ENCODE peak calls at places on chromosomes 2 and 18, in seven cellular contexts. One of them, this sample, is unnamed.

GRCh38 chr2:240972636-240973521 is 25.5 kb upstream of the SNED1 start:
- DNase-seq in breast epithelium: peak
- DNase-seq in GM10248: no peak
- DNase-seq in RWPE1: peak
- DNase-seq in AG04450: no peak
- DNase-seq in psoas muscle: peak
- DNase-seq in neural crest cell: no peak
- DNase-seq in this sample: no peak

GRCh38 chr2:172995323-172996244 is 80.1 kb upstream of the MAP3K20 start:
- DNase-seq in breast epithelium: peak
- DNase-seq in GM10248: no peak
- DNase-seq in RWPE1: peak
- DNase-seq in AG04450: peak
- DNase-seq in psoas muscle: no peak
- DNase-seq in neural crest cell: no peak
- DNase-seq in this sample: no peak

GRCh38 chr2:85503611-85504433 is 35.1 kb upstream of the MAT2A start:
- DNase-seq in breast epithelium: no peak
- DNase-seq in GM10248: no peak
- DNase-seq in RWPE1: no peak
- DNase-seq in AG04450: no peak
- DNase-seq in psoas muscle: no peak
- DNase-seq in neural crest cell: no peak
- DNase-seq in this sample: no peak

GRCh38 chr2:241898681-241899270 is 29.2 kb downstream of the RTP5 start:
- DNase-seq in breast epithelium: no peak
- DNase-seq in GM10248: no peak
- DNase-seq in RWPE1: no peak
- DNase-seq in AG04450: no peak
- DNase-seq in psoas muscle: no peak
- DNase-seq in neural crest cell: no peak
- DNase-seq in this sample: no peak

GRCh38 chr2:159164457-159164894 is 122.0 kb downstream of the WDSUB1 start:
- DNase-seq in breast epithelium: no peak
- DNase-seq in GM10248: no peak
- DNase-seq in RWPE1: no peak
- DNase-seq in AG04450: no peak
- DNase-seq in psoas muscle: no peak
- DNase-seq in neural crest cell: no peak
- DNase-seq in this sample: no peak

GRCh38 chr2:221492606-221493005 is 79.5 kb downstream of the EPHA4 start:
- DNase-seq in breast epithelium: no peak
- DNase-seq in GM10248: no peak
- DNase-seq in RWPE1: no peak
- DNase-seq in AG04450: no peak
- DNase-seq in psoas muscle: no peak
- DNase-seq in neural crest cell: no peak
- DNase-seq in this sample: no peak

GRCh38 chr2:37232131-37232933 is 874 bp downstream of the NDUFAF7 start:
- DNase-seq in breast epithelium: no peak
- DNase-seq in GM10248: peak
- DNase-seq in RWPE1: peak
- DNase-seq in AG04450: no peak
- DNase-seq in psoas muscle: peak
- DNase-seq in neural crest cell: no peak
- DNase-seq in this sample: peak

GRCh38 chr2:108217211-108217610 is 22.6 kb upstream of the SULT1C3 start:
- DNase-seq in breast epithelium: no peak
- DNase-seq in GM10248: no peak
- DNase-seq in RWPE1: no peak
- DNase-seq in AG04450: no peak
- DNase-seq in psoas muscle: no peak
- DNase-seq in neural crest cell: no peak
- DNase-seq in this sample: no peak

GRCh38 chr2:237744613-237745249 is 53.8 kb upstream of the RBM44 start:
- DNase-seq in breast epithelium: peak
- DNase-seq in GM10248: peak
- DNase-seq in RWPE1: peak
- DNase-seq in AG04450: no peak
- DNase-seq in psoas muscle: peak
- DNase-seq in neural crest cell: peak
- DNase-seq in this sample: peak

GRCh38 chr18:42048150-42048549 is 93.1 kb downstream of the PIK3C3 start:
- DNase-seq in breast epithelium: no peak
- DNase-seq in GM10248: no peak
- DNase-seq in RWPE1: peak
- DNase-seq in AG04450: peak
- DNase-seq in psoas muscle: no peak
- DNase-seq in neural crest cell: no peak
- DNase-seq in this sample: no peak

GRCh38 chr2:231640229-231640628 is 47.6 kb downstream of the TEX44 start:
- DNase-seq in breast epithelium: no peak
- DNase-seq in GM10248: no peak
- DNase-seq in RWPE1: no peak
- DNase-seq in AG04450: no peak
- DNase-seq in psoas muscle: no peak
- DNase-seq in neural crest cell: no peak
- DNase-seq in this sample: no peak

GRCh38 chr2:207163053-207163814 is 2.5 kb downstream of the KLF7 start:
- DNase-seq in breast epithelium: peak
- DNase-seq in GM10248: no peak
- DNase-seq in RWPE1: peak
- DNase-seq in AG04450: peak
- DNase-seq in psoas muscle: no peak
- DNase-seq in neural crest cell: no peak
- DNase-seq in this sample: no peak

GRCh38 chr18:48788378-48788777 is 162.4 kb downstream of the SMAD7 start:
- DNase-seq in breast epithelium: no peak
- DNase-seq in GM10248: no peak
- DNase-seq in RWPE1: no peak
- DNase-seq in AG04450: no peak
- DNase-seq in psoas muscle: no peak
- DNase-seq in neural crest cell: no peak
- DNase-seq in this sample: no peak

GRCh38 chr2:41851554-41851953 is 196.3 kb upstream of the PKDCC start:
- DNase-seq in breast epithelium: no peak
- DNase-seq in GM10248: no peak
- DNase-seq in RWPE1: no peak
- DNase-seq in AG04450: no peak
- DNase-seq in psoas muscle: peak
- DNase-seq in neural crest cell: no peak
- DNase-seq in this sample: no peak

GRCh38 chr18:7980136-7980535 is 413.0 kb downstream of the PTPRM start:
- DNase-seq in breast epithelium: no peak
- DNase-seq in GM10248: no peak
- DNase-seq in RWPE1: no peak
- DNase-seq in AG04450: no peak
- DNase-seq in psoas muscle: no peak
- DNase-seq in neural crest cell: no peak
- DNase-seq in this sample: no peak

GRCh38 chr2:172178035-172178434 is 75.3 kb upstream of the DLX2 start:
- DNase-seq in breast epithelium: no peak
- DNase-seq in GM10248: no peak
- DNase-seq in RWPE1: peak
- DNase-seq in AG04450: no peak
- DNase-seq in psoas muscle: no peak
- DNase-seq in neural crest cell: no peak
- DNase-seq in this sample: no peak

GRCh38 chr2:31812051-31812798 is 198.6 kb downstream of the MEMO1 start:
- DNase-seq in breast epithelium: no peak
- DNase-seq in GM10248: peak
- DNase-seq in RWPE1: peak
- DNase-seq in AG04450: no peak
- DNase-seq in psoas muscle: no peak
- DNase-seq in neural crest cell: no peak
- DNase-seq in this sample: no peak

GRCh38 chr2:180694445-180695421 is 285.7 kb upstream of the UBE2E3 start:
- DNase-seq in breast epithelium: no peak
- DNase-seq in GM10248: no peak
- DNase-seq in RWPE1: no peak
- DNase-seq in AG04450: no peak
- DNase-seq in psoas muscle: no peak
- DNase-seq in neural crest cell: no peak
- DNase-seq in this sample: no peak

GRCh38 chr2:26644188-26644835 is 3.1 kb upstream of the CIB4 start:
- DNase-seq in breast epithelium: no peak
- DNase-seq in GM10248: no peak
- DNase-seq in RWPE1: no peak
- DNase-seq in AG04450: no peak
- DNase-seq in psoas muscle: no peak
- DNase-seq in neural crest cell: no peak
- DNase-seq in this sample: no peak

GRCh38 chr18:21439453-21439852 is 161.1 kb downstream of the ESCO1 start:
- DNase-seq in breast epithelium: no peak
- DNase-seq in GM10248: no peak
- DNase-seq in RWPE1: peak
- DNase-seq in AG04450: peak
- DNase-seq in psoas muscle: no peak
- DNase-seq in neural crest cell: no peak
- DNase-seq in this sample: no peak

GRCh38 chr2:134228493-134228903 is 25.4 kb upstream of the MGAT5 start:
- DNase-seq in breast epithelium: no peak
- DNase-seq in GM10248: no peak
- DNase-seq in RWPE1: no peak
- DNase-seq in AG04450: no peak
- DNase-seq in psoas muscle: no peak
- DNase-seq in neural crest cell: no peak
- DNase-seq in this sample: no peak

GRCh38 chr18:48660346-48661228 is 121.8 kb downstream of the CTIF start:
- DNase-seq in breast epithelium: no peak
- DNase-seq in GM10248: no peak
- DNase-seq in RWPE1: no peak
- DNase-seq in AG04450: no peak
- DNase-seq in psoas muscle: no peak
- DNase-seq in neural crest cell: no peak
- DNase-seq in this sample: no peak

GRCh38 chr18:48913201-48913600 is 37.6 kb downstream of the SMAD7 start:
- DNase-seq in breast epithelium: no peak
- DNase-seq in GM10248: no peak
- DNase-seq in RWPE1: no peak
- DNase-seq in AG04450: no peak
- DNase-seq in psoas muscle: no peak
- DNase-seq in neural crest cell: no peak
- DNase-seq in this sample: no peak

GRCh38 chr2:212936572-212936971 is 214.8 kb downstream of the IKZF2 start:
- DNase-seq in breast epithelium: no peak
- DNase-seq in GM10248: no peak
- DNase-seq in RWPE1: no peak
- DNase-seq in AG04450: no peak
- DNase-seq in psoas muscle: peak
- DNase-seq in neural crest cell: no peak
- DNase-seq in this sample: no peak

GRCh38 chr2:219530048-219530963 is 13.3 kb downstream of the CHPF start:
- DNase-seq in breast epithelium: peak
- DNase-seq in GM10248: peak
- DNase-seq in RWPE1: peak
- DNase-seq in AG04450: peak
- DNase-seq in psoas muscle: peak
- DNase-seq in neural crest cell: peak
- DNase-seq in this sample: peak

GRCh38 chr2:234665304-234665703 is 168.4 kb upstream of the ARL4C start:
- DNase-seq in breast epithelium: no peak
- DNase-seq in GM10248: no peak
- DNase-seq in RWPE1: no peak
- DNase-seq in AG04450: no peak
- DNase-seq in psoas muscle: no peak
- DNase-seq in neural crest cell: no peak
- DNase-seq in this sample: no peak
- TF ChIP-seq CTCF in breast epithelium: no peak
- TF ChIP-seq CTCF in GM10248: no peak
- TF ChIP-seq CTCF in RWPE1: no peak
- TF ChIP-seq CTCF in AG04450: no peak
- TF ChIP-seq CTCF in psoas muscle: no peak
- TF ChIP-seq CTCF in neural crest cell: no peak
- TF ChIP-seq CTCF in this sample: no peak

GRCh38 chr18:10006261-10006903 is 92.6 kb downstream of the VAPA start:
- DNase-seq in breast epithelium: no peak
- DNase-seq in GM10248: no peak
- DNase-seq in RWPE1: peak
- DNase-seq in AG04450: peak
- DNase-seq in psoas muscle: no peak
- DNase-seq in neural crest cell: no peak
- DNase-seq in this sample: peak
- TF ChIP-seq CTCF in breast epithelium: no peak
- TF ChIP-seq CTCF in GM10248: no peak
- TF ChIP-seq CTCF in RWPE1: no peak
- TF ChIP-seq CTCF in AG04450: peak
- TF ChIP-seq CTCF in psoas muscle: peak
- TF ChIP-seq CTCF in neural crest cell: no peak
- TF ChIP-seq CTCF in this sample: no peak

DNA sequence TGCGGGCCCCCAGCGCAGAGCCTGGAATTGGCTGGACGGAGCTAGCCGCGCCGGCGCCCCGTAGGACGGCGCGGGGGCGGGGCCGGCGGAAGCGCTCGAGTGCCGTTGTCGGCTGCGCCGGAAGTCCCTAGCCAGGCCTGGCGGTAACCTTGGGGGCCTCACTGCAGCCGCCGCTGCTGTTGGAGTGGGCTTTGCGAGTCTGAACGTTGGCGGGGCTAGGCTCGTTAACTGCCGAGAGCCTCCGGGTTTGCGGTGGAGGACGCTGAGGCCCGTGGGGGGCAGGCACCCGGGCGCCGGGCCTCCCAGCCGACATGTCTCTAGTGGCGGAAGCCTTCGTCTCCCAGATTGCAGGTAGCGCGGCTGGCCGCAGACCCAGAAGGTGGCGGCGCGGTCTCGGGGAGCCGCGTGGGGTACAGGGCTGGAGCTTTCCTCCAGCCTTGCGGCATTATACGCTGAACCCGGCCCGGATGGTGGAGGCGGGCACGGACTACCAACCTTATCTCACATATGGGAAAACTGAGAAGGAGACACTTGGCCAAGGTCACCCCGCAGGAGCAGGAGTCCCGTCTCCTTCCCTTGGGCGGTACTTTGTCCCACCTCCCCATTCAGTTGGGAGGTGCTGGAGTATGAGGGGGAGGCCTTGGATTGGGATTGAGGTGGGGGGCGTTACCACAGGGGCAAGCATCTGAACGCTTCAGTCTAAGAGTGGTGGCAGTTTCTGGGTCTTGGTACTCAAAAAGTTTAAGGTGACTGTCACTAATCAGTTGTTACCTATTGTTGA is at the start of gene MTX2:
- DNase-seq in breast epithelium: peak
- DNase-seq in GM10248: peak
- DNase-seq in RWPE1: peak
- DNase-seq in AG04450: peak
- DNase-seq in psoas muscle: peak
- DNase-seq in neural crest cell: peak
- DNase-seq in this sample: peak
- TF ChIP-seq CTCF in breast epithelium: peak
- TF ChIP-seq CTCF in GM10248: no peak
- TF ChIP-seq CTCF in RWPE1: no peak
- TF ChIP-seq CTCF in AG04450: no peak
- TF ChIP-seq CTCF in psoas muscle: peak
- TF ChIP-seq CTCF in neural crest cell: peak
- TF ChIP-seq CTCF in this sample: no peak

DNA sequence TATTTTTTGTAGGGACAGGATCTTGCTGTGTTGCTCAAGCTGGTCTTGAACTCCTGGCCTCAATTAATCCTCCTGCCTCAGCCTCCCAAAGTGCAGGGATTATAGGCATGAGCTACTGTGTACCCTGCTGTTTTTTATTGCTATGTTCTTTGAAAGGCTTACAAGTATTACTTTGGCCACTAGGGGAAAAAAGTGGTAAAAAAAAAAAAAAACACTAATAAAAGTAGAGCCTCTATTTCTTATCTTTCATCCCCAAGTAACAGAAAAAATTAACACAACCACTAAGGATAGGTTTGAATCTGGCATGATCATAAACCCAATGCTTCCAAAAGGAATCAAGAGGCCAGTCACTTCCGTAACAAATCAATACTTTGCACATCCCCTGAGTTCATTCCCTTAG is 11.6 kb downstream of the NOL10 start:
- DNase-seq in breast epithelium: no peak
- DNase-seq in GM10248: no peak
- DNase-seq in RWPE1: peak
- DNase-seq in AG04450: no peak
- DNase-seq in psoas muscle: no peak
- DNase-seq in neural crest cell: no peak
- DNase-seq in this sample: no peak
- TF ChIP-seq CTCF in breast epithelium: no peak
- TF ChIP-seq CTCF in GM10248: no peak
- TF ChIP-seq CTCF in RWPE1: peak
- TF ChIP-seq CTCF in AG04450: peak
- TF ChIP-seq CTCF in psoas muscle: no peak
- TF ChIP-seq CTCF in neural crest cell: peak
- TF ChIP-seq CTCF in this sample: peak

This sample was measured in glutamatergic neuron.